ENCODE peak calls at places on chromosomes 5 and 9, in eight cellular contexts. B, F, H, V, L, G, T and D are unnamed samples.

GRCh38 chr5:147245381-147246055 is 10.7 kb downstream of the STK32A start:
- DNase-seq in G (no peak), F (no peak), T (no peak), H (no peak), L (no peak), B (no peak), V (no peak), D (no peak)

GRCh38 chr9:96859461-96860198 is 5.3 kb upstream of the ZNF782 start:
- DNase-seq in B (no peak), G (peak), L (no peak), H (peak), V (no peak), F (no peak), T (no peak), D (peak)

GRCh38 chr5:95731571-95732554 is 727 bp downstream of the RHOBTB3 start:
- DNase-seq in L (no peak), H (no peak), V (no peak), B (peak), T (no peak), G (peak), F (peak), D (no peak)

GRCh38 chr9:37602817-37603216 is 10.4 kb upstream of the TOMM5 start:
- DNase-seq in T (no peak), G (no peak), F (no peak), L (no peak), H (peak), B (no peak), V (no peak), D (peak)

GRCh38 chr5:115460476-115460875 is 84.1 kb downstream of the FEM1C start:
- DNase-seq in B (no peak), F (no peak), H (peak), T (peak), L (peak), V (no peak), G (peak), D (peak)

GRCh38 chr9:76192013-76192412 is 202.2 kb downstream of the RFK start:
- DNase-seq in H (no peak), L (no peak), T (no peak), F (no peak), B (no peak), V (no peak), G (no peak), D (no peak)

GRCh38 chr5:131109540-131110255 is 55.4 kb downstream of the HINT1 start:
- DNase-seq in L (no peak), B (no peak), H (no peak), G (peak), V (no peak), T (no peak), F (peak), D (peak)

GRCh38 chr5:26148569-26149107 is 889.7 kb downstream of the CDH9 start:
- DNase-seq in B (no peak), L (no peak), H (no peak), V (no peak), T (no peak), F (no peak), G (no peak), D (no peak)

GRCh38 chr5:132655821-132656773 is 1.9 kb upstream of the IL13 start:
- DNase-seq in G (peak), H (no peak), L (no peak), T (peak), B (peak), V (no peak), F (peak), D (peak)

GRCh38 chr9:69919461-69920061 is 98.9 kb downstream of the CFAP95 start:
- DNase-seq in F (peak), V (no peak), H (peak), G (peak), B (no peak), L (no peak), T (no peak), D (no peak)

GRCh38 chr5:143337946-143338345 is 65.5 kb downstream of the NR3C1 start:
- DNase-seq in G (peak), V (no peak), L (no peak), H (no peak), T (no peak), B (no peak), F (no peak), D (no peak)

GRCh38 chr5:58357121-58357520 is 102.8 kb downstream of the PLK2 start:
- DNase-seq in H (no peak), B (no peak), G (peak), F (no peak), V (no peak), L (no peak), T (no peak), D (peak)

GRCh38 chr5:173627271-173627670 is 10.8 kb upstream of the BOD1 start:
- DNase-seq in L (no peak), H (no peak), F (no peak), B (no peak), V (no peak), G (no peak), T (no peak), D (no peak)

GRCh38 chr9:130465383-130466096 is 20.8 kb downstream of the ASS1 start:
- DNase-seq in B (no peak), H (no peak), L (no peak), V (no peak), F (no peak), T (no peak), G (no peak), D (no peak)

GRCh38 chr5:83313431-83313830 is 158.1 kb upstream of the VCAN start:
- DNase-seq in B (no peak), V (no peak), T (no peak), H (no peak), F (no peak), G (peak), L (no peak), D (peak)

GRCh38 chr5:126937796-126938195 is 92.6 kb downstream of the MARCHF3 start:
- DNase-seq in H (no peak), V (no peak), G (no peak), B (no peak), L (no peak), F (no peak), T (no peak), D (peak)

GRCh38 chr5:151189151-151189550 is 31.6 kb upstream of the ANXA6 start:
- DNase-seq in T (no peak), L (no peak), G (no peak), H (no peak), V (no peak), F (no peak), B (no peak), D (no peak)

GRCh38 chr9:6735422-6735821 is 22.4 kb upstream of the KDM4C start:
- DNase-seq in G (no peak), T (no peak), H (no peak), L (no peak), F (no peak), V (no peak), B (no peak), D (no peak)

GRCh38 chr9:21831841-21832509 is 29.5 kb downstream of the MTAP start:
- DNase-seq in V (no peak), T (peak), F (peak), H (no peak), B (no peak), L (no peak), G (peak), D (peak)

GRCh38 chr9:91813261-91813795 is 136.7 kb downstream of the ROR2 start:
- DNase-seq in B (no peak), L (no peak), G (no peak), V (no peak), T (no peak), F (no peak), H (no peak), D (no peak)

GRCh38 chr5:113293613-113294340 is 141.0 kb downstream of the TSSK1B start:
- DNase-seq in F (peak), H (no peak), L (no peak), B (peak), T (peak), V (no peak), G (peak), D (peak)